ENCODE peak calls at places on chromosomes 3 and 15, in four cellular contexts. G is dorsolateral prefrontal cortex, V is nephron progenitor cell, I is cardiac fibroblast. N is an unnamed sample.

GRCh38 chr3:42476225-42477160 is 25.9 kb upstream of the VIPR1 start:
- DNase-seq in G (no peak), V (no peak), I (no peak), N (no peak)

GRCh38 chr3:40763812-40764211 is 239.1 kb downstream of the ZNF621 start:
- DNase-seq in G (no peak), V (no peak), I (no peak), N (no peak)

GRCh38 chr3:74393426-74393825 is 221.0 kb downstream of the CNTN3 start:
- DNase-seq in G (no peak), V (no peak), I (no peak), N (no peak)

GRCh38 chr3:184381261-184382224 is 1.7 kb downstream of the CHRD start:
- DNase-seq in G (no peak), V (peak), I (no peak), N (no peak)

GRCh38 chr15:32035285-32035684 is 5.0 kb downstream of the CHRNA7 start:
- DNase-seq in G (no peak), V (no peak), I (no peak), N (no peak)

GRCh38 chr15:76073554-76073953 is 13.8 kb downstream of the TMEM266 start:
- DNase-seq in G (no peak), V (no peak), I (no peak), N (no peak)

GRCh38 chr15:59456114-59456513 is 18.1 kb downstream of the FAM81A start:
- DNase-seq in G (no peak), V (no peak), I (no peak), N (no peak)

GRCh38 chr3:14633417-14633816 is 18.1 kb upstream of the CCDC174 start:
- DNase-seq in G (no peak), V (no peak), I (no peak), N (no peak)

GRCh38 chr15:42731461-42731860 is 5.5 kb downstream of the CDAN1 start:
- DNase-seq in G (no peak), V (no peak), I (no peak), N (no peak)

GRCh38 chr15:32669870-32670623 is 28.5 kb downstream of the SCG5 start:
- DNase-seq in G (peak), V (no peak), I (peak), N (no peak)

GRCh38 chr15:52011711-52012144 is 7.3 kb upstream of the MAPK6 start:
- DNase-seq in G (no peak), V (no peak), I (peak), N (peak)

GRCh38 chr15:81293728-81294500 is 30.0 kb downstream of the STARD5 start:
- DNase-seq in G (no peak), V (no peak), I (no peak), N (no peak)

GRCh38 chr3:98952404-98952803 is 50.9 kb upstream of the DCBLD2 start:
- DNase-seq in G (no peak), V (no peak), I (no peak), N (no peak)

GRCh38 chr3:9399746-9400145 is 2.3 kb downstream of the SETD5 start:
- DNase-seq in G (no peak), V (peak), I (peak), N (peak)

GRCh38 chr15:37099321-37100108 is 834 bp downstream of the MEIS2 start:
- DNase-seq in G (no peak), V (peak), I (peak), N (no peak)

GRCh38 chr15:58330836-58331561 is 100.8 kb upstream of the LIPC start:
- DNase-seq in G (no peak), V (no peak), I (no peak), N (no peak)

GRCh38 chr15:31344824-31345605 is 18.4 kb downstream of the KLF13 start:
- DNase-seq in G (no peak), V (no peak), I (no peak), N (no peak)

GRCh38 chr3:38834110-38834509 is 18.1 kb upstream of the SCN10A start:
- DNase-seq in G (no peak), V (peak), I (peak), N (peak)

GRCh38 chr3:35936571-35936970 is 297.2 kb downstream of the ARPP21 start:
- DNase-seq in G (no peak), V (no peak), I (peak), N (no peak)

GRCh38 chr3:81699921-81700320 is 61.5 kb downstream of the GBE1 start:
- DNase-seq in G (no peak), V (no peak), I (no peak), N (no peak)

GRCh38 chr15:77901251-77901881 is 176.1 kb downstream of the TBC1D2B start:
- DNase-seq in G (no peak), V (no peak), I (no peak), N (no peak)

GRCh38 chr3:158160958-158161357 is 51.1 kb downstream of the RSRC1 start:
- DNase-seq in G (no peak), V (no peak), I (peak), N (no peak)

GRCh38 chr3:77536038-77536775 is 496.3 kb downstream of the ROBO2 start:
- DNase-seq in G (no peak), V (no peak), I (no peak), N (no peak)

GRCh38 chr3:25831578-25831977 is 41.7 kb downstream of the OXSM start:
- DNase-seq in G (no peak), V (no peak), I (peak), N (peak)

GRCh38 chr15:99736702-99737101 is 3.5 kb upstream of the LYSMD4 start:
- DNase-seq in G (no peak), V (no peak), I (no peak), N (no peak)

GRCh38 chr15:58327958-58328357 is 103.8 kb upstream of the LIPC start:
- DNase-seq in G (no peak), V (no peak), I (no peak), N (no peak)

GRCh38 chr3:80060664-80061063 is 292.9 kb upstream of the ROBO1 start:
- DNase-seq in G (no peak), V (no peak), I (peak), N (no peak)

GRCh38 chr15:35088329-35088728 is 3.2 kb upstream of the NANOGP8 start:
- DNase-seq in G (no peak), V (no peak), I (no peak), N (no peak)

GRCh38 chr3:28081533-28081947 is 159.9 kb upstream of the CMC1 start:
- DNase-seq in G (no peak), V (no peak), I (no peak), N (no peak)

GRCh38 chr3:40930131-40930538 is 269.2 kb upstream of the CTNNB1 start:
- DNase-seq in G (no peak), V (no peak), I (peak), N (no peak)

GRCh38 chr15:77860101-77860691 is 217.3 kb downstream of the TBC1D2B start:
- DNase-seq in G (no peak), V (no peak), I (no peak), N (no peak)

GRCh38 chr15:92803536-92803851 is 96.6 kb upstream of the CHD2 start:
- DNase-seq in G (no peak), V (no peak), I (no peak), N (no peak)

GRCh38 chr3:116413319-116413718 is 32.0 kb downstream of the LSAMP start:
- DNase-seq in G (no peak), V (no peak), I (no peak), N (no peak)
- TF ChIP-seq CTCF in G (peak), V (peak), I (no peak), N (peak)

DNA sequence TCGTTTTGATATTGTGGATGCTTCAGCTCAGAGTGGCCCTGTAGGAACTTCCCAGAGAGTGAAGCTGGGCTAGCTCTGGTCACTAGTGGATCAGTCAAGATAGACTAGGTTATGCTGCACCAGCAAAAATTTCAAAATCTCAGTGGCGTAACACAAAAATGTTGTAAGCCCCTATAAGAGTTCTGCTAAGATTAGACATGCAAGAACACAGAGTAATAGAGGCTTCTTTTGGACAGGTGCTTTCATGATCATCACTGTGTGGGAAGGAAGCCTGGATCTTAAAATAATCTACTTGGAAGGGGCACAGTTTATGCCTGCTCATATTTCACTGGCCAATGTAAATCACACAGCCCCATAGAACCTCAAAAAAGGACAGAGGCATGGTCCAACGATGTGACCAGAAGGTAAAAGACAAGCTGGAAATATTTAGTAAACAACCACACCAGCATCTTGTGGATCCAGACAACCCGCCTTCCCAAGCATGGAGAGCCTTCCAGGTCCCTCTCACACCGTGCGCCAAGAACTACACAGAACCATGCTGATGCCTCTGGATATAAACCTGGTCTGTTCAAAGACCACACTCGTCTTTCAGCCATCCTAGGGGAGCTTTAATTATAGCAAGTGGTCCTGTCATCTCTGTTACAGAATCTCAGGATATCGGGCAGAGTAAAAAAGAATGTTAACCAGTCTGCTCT is 554.3 kb downstream of the EPHB1 start:
- DNase-seq in G (no peak), V (no peak), I (no peak), N (no peak)
- TF ChIP-seq CTCF in G (no peak), V (no peak), I (no peak), N (no peak)

DNA sequence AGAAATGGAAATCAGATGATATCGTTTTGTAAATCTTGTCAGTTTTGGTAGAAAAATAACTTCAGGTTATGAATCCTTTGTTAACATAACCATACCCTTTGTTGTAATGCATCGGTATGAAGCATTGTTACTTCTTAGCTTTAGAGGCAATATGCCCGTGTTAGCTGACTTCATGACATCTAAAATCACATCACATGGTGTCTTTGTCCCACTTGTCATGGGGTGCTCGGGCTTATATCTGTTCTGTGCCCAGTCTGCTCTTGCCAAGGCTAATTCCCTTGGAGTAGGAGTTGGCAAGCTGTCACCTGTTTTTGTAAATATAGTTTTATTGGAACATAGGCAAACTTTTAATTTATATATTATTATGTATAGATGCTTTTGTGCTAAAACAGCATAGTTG is 39.6 kb downstream of the SLC25A26 start:
- DNase-seq in G (no peak), V (no peak), I (no peak), N (no peak)
- TF ChIP-seq CTCF in G (no peak), V (no peak), I (no peak), N (no peak)

GRCh38 chr15:49223536-49224274 is 53.7 kb downstream of the GALK2 start:
- DNase-seq in G (no peak), V (no peak), I (peak), N (no peak)

GRCh38 chr15:49229922-49230321 is 59.9 kb downstream of the GALK2 start:
- DNase-seq in G (no peak), V (no peak), I (no peak), N (no peak)

GRCh38 chr15:49227602-49228001 is 57.6 kb downstream of the GALK2 start:
- DNase-seq in G (no peak), V (no peak), I (no peak), N (no peak)

DNA sequence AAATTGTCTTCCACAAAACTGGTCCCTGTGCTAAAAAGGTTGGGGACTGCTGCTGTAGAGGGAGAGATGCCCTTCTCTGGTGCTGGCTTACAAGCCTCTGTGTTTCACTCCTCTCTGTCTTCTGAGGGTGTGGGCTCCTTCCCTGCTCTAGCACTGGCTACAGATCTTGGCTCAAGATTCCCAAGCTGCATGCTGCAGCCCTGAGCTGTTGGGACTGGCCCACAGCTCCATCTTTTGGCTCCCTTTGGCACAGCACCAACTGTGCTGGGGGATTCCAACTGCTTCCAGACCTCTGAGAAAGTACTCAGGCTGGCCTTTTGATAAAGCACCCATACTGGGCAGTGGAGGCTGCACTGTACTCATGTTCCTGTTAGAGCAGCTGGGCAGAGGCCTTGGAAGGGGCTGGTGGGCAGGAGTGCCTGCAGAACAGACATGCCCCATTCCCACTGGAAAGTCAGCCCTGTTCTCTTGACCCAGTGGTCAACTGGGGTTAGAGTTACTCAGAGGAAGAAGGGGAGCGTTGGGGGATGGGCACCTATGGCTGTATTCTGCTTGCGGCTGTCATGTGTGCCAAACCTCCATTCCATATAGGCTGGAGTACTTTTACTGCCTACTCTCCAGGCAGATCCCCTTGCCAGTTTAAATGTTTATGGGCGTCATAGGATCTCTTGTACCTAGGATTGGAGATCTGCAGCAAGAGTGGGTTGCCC is 55.7 kb downstream of the GALK2 start:
- DNase-seq in G (no peak), V (peak), I (peak), N (peak)
- TF ChIP-seq CTCF in G (no peak), V (peak), I (no peak), N (peak)